ENCODE peak calls at places on chromosomes 13 and 19, in ten cellular contexts. One of them, this sample, is unnamed.

GRCh38 chr19:55579766-55580621 is 654 bp downstream of the ZNF579 start:
- ATAC-seq in T-helper 17 cell: peak
- ATAC-seq in activated CD8-positive, alpha-beta T cell treated with anti-CD3 and anti-CD28 coated beads, Interleukin-2, amount 10 ng/mL, durations not matched to agents 7 days and 5 days: peak
- ATAC-seq in mucosa of descending colon: peak
- ATAC-seq in omental fat pad: peak
- ATAC-seq in activated T-helper 17 cell treated with anti-CD3 and anti-CD28 coated beads, Interleukin-2, amount 50 U/mL, for 72 hours: peak
- ATAC-seq in sciatic nerve: peak
- ATAC-seq in SK-N-SH treated with all-trans-retinoic acid at 6 μM for 48 hours: peak
- ATAC-seq in pancreas: peak
- ATAC-seq in HCT116: peak
- ATAC-seq in this sample: peak

GRCh38 chr13:47415048-47415447 is 518.2 kb upstream of the HTR2A start:
- ATAC-seq in T-helper 17 cell: no peak
- ATAC-seq in HCT116: no peak
- ATAC-seq in pancreas: no peak
- ATAC-seq in SK-N-SH treated with all-trans-retinoic acid at 6 μM for 48 hours: no peak
- ATAC-seq in sciatic nerve: no peak
- ATAC-seq in activated CD8-positive, alpha-beta T cell treated with anti-CD3 and anti-CD28 coated beads, Interleukin-2, amount 10 ng/mL, durations not matched to agents 7 days and 5 days: no peak
- ATAC-seq in omental fat pad: no peak
- ATAC-seq in activated T-helper 17 cell treated with anti-CD3 and anti-CD28 coated beads, Interleukin-2, amount 50 U/mL, for 72 hours: no peak
- ATAC-seq in mucosa of descending colon: no peak
- ATAC-seq in this sample: no peak

GRCh38 chr19:51594774-51595109 is 23.7 kb downstream of the ZNF175 start:
- ATAC-seq in omental fat pad: no peak
- ATAC-seq in T-helper 17 cell: no peak
- ATAC-seq in activated CD8-positive, alpha-beta T cell treated with anti-CD3 and anti-CD28 coated beads, Interleukin-2, amount 10 ng/mL, durations not matched to agents 7 days and 5 days: peak
- ATAC-seq in SK-N-SH treated with all-trans-retinoic acid at 6 μM for 48 hours: peak
- ATAC-seq in sciatic nerve: peak
- ATAC-seq in activated T-helper 17 cell treated with anti-CD3 and anti-CD28 coated beads, Interleukin-2, amount 50 U/mL, for 72 hours: peak
- ATAC-seq in HCT116: no peak
- ATAC-seq in mucosa of descending colon: peak
- ATAC-seq in pancreas: peak
- ATAC-seq in this sample: peak

GRCh38 chr19:29120471-29120870 is 92.5 kb downstream of the UQCRFS1 start:
- ATAC-seq in pancreas: no peak
- ATAC-seq in omental fat pad: no peak
- ATAC-seq in sciatic nerve: no peak
- ATAC-seq in mucosa of descending colon: no peak
- ATAC-seq in activated CD8-positive, alpha-beta T cell treated with anti-CD3 and anti-CD28 coated beads, Interleukin-2, amount 10 ng/mL, durations not matched to agents 7 days and 5 days: no peak
- ATAC-seq in activated T-helper 17 cell treated with anti-CD3 and anti-CD28 coated beads, Interleukin-2, amount 50 U/mL, for 72 hours: no peak
- ATAC-seq in SK-N-SH treated with all-trans-retinoic acid at 6 μM for 48 hours: no peak
- ATAC-seq in T-helper 17 cell: no peak
- ATAC-seq in HCT116: no peak
- ATAC-seq in this sample: no peak

GRCh38 chr19:2456301-2456570 is 523 bp downstream of the LMNB2 start:
- ATAC-seq in SK-N-SH treated with all-trans-retinoic acid at 6 μM for 48 hours: no peak
- ATAC-seq in sciatic nerve: peak
- ATAC-seq in omental fat pad: peak
- ATAC-seq in activated T-helper 17 cell treated with anti-CD3 and anti-CD28 coated beads, Interleukin-2, amount 50 U/mL, for 72 hours: no peak
- ATAC-seq in pancreas: no peak
- ATAC-seq in T-helper 17 cell: no peak
- ATAC-seq in HCT116: peak
- ATAC-seq in activated CD8-positive, alpha-beta T cell treated with anti-CD3 and anti-CD28 coated beads, Interleukin-2, amount 10 ng/mL, durations not matched to agents 7 days and 5 days: peak
- ATAC-seq in mucosa of descending colon: no peak
- ATAC-seq in this sample: no peak

GRCh38 chr19:11446652-11447301 is 11.3 kb downstream of the PRKCSH start:
- ATAC-seq in SK-N-SH treated with all-trans-retinoic acid at 6 μM for 48 hours: peak
- ATAC-seq in activated CD8-positive, alpha-beta T cell treated with anti-CD3 and anti-CD28 coated beads, Interleukin-2, amount 10 ng/mL, durations not matched to agents 7 days and 5 days: peak
- ATAC-seq in mucosa of descending colon: peak
- ATAC-seq in T-helper 17 cell: peak
- ATAC-seq in HCT116: peak
- ATAC-seq in pancreas: peak
- ATAC-seq in omental fat pad: peak
- ATAC-seq in sciatic nerve: peak
- ATAC-seq in activated T-helper 17 cell treated with anti-CD3 and anti-CD28 coated beads, Interleukin-2, amount 50 U/mL, for 72 hours: peak
- ATAC-seq in this sample: no peak

GRCh38 chr13:73514208-73514607 is 455.4 kb downstream of the KLF5 start:
- ATAC-seq in sciatic nerve: no peak
- ATAC-seq in T-helper 17 cell: no peak
- ATAC-seq in activated T-helper 17 cell treated with anti-CD3 and anti-CD28 coated beads, Interleukin-2, amount 50 U/mL, for 72 hours: no peak
- ATAC-seq in pancreas: no peak
- ATAC-seq in mucosa of descending colon: no peak
- ATAC-seq in SK-N-SH treated with all-trans-retinoic acid at 6 μM for 48 hours: no peak
- ATAC-seq in HCT116: no peak
- ATAC-seq in omental fat pad: no peak
- ATAC-seq in activated CD8-positive, alpha-beta T cell treated with anti-CD3 and anti-CD28 coated beads, Interleukin-2, amount 10 ng/mL, durations not matched to agents 7 days and 5 days: no peak
- ATAC-seq in this sample: no peak

GRCh38 chr13:113887700-113888201 is 23.9 kb upstream of the GAS6 start:
- ATAC-seq in omental fat pad: no peak
- ATAC-seq in pancreas: no peak
- ATAC-seq in activated CD8-positive, alpha-beta T cell treated with anti-CD3 and anti-CD28 coated beads, Interleukin-2, amount 10 ng/mL, durations not matched to agents 7 days and 5 days: no peak
- ATAC-seq in mucosa of descending colon: peak
- ATAC-seq in SK-N-SH treated with all-trans-retinoic acid at 6 μM for 48 hours: no peak
- ATAC-seq in HCT116: no peak
- ATAC-seq in sciatic nerve: peak
- ATAC-seq in T-helper 17 cell: no peak
- ATAC-seq in activated T-helper 17 cell treated with anti-CD3 and anti-CD28 coated beads, Interleukin-2, amount 50 U/mL, for 72 hours: no peak
- ATAC-seq in this sample: no peak

GRCh38 chr13:80048030-80048429 is 292.9 kb downstream of the SPRY2 start:
- ATAC-seq in sciatic nerve: no peak
- ATAC-seq in SK-N-SH treated with all-trans-retinoic acid at 6 μM for 48 hours: peak
- ATAC-seq in pancreas: no peak
- ATAC-seq in activated T-helper 17 cell treated with anti-CD3 and anti-CD28 coated beads, Interleukin-2, amount 50 U/mL, for 72 hours: no peak
- ATAC-seq in omental fat pad: no peak
- ATAC-seq in activated CD8-positive, alpha-beta T cell treated with anti-CD3 and anti-CD28 coated beads, Interleukin-2, amount 10 ng/mL, durations not matched to agents 7 days and 5 days: no peak
- ATAC-seq in mucosa of descending colon: no peak
- ATAC-seq in HCT116: no peak
- ATAC-seq in T-helper 17 cell: no peak
- ATAC-seq in this sample: no peak

GRCh38 chr13:48749699-48750473 is 96.2 kb downstream of the CYSLTR2 start:
- ATAC-seq in HCT116: peak
- ATAC-seq in mucosa of descending colon: peak
- ATAC-seq in pancreas: peak
- ATAC-seq in T-helper 17 cell: peak
- ATAC-seq in SK-N-SH treated with all-trans-retinoic acid at 6 μM for 48 hours: peak
- ATAC-seq in activated T-helper 17 cell treated with anti-CD3 and anti-CD28 coated beads, Interleukin-2, amount 50 U/mL, for 72 hours: peak
- ATAC-seq in activated CD8-positive, alpha-beta T cell treated with anti-CD3 and anti-CD28 coated beads, Interleukin-2, amount 10 ng/mL, durations not matched to agents 7 days and 5 days: peak
- ATAC-seq in sciatic nerve: peak
- ATAC-seq in omental fat pad: peak
- ATAC-seq in this sample: peak

GRCh38 chr13:20340759-20341161 is 108.6 kb upstream of the GJB6 start:
- ATAC-seq in T-helper 17 cell: no peak
- ATAC-seq in sciatic nerve: peak
- ATAC-seq in activated T-helper 17 cell treated with anti-CD3 and anti-CD28 coated beads, Interleukin-2, amount 50 U/mL, for 72 hours: no peak
- ATAC-seq in HCT116: no peak
- ATAC-seq in SK-N-SH treated with all-trans-retinoic acid at 6 μM for 48 hours: peak
- ATAC-seq in pancreas: no peak
- ATAC-seq in mucosa of descending colon: no peak
- ATAC-seq in omental fat pad: peak
- ATAC-seq in activated CD8-positive, alpha-beta T cell treated with anti-CD3 and anti-CD28 coated beads, Interleukin-2, amount 10 ng/mL, durations not matched to agents 7 days and 5 days: no peak
- ATAC-seq in this sample: no peak

GRCh38 chr19:52200044-52200443 is 10.2 kb downstream of the PPP2R1A start:
- ATAC-seq in activated CD8-positive, alpha-beta T cell treated with anti-CD3 and anti-CD28 coated beads, Interleukin-2, amount 10 ng/mL, durations not matched to agents 7 days and 5 days: no peak
- ATAC-seq in omental fat pad: peak
- ATAC-seq in sciatic nerve: peak
- ATAC-seq in mucosa of descending colon: peak
- ATAC-seq in activated T-helper 17 cell treated with anti-CD3 and anti-CD28 coated beads, Interleukin-2, amount 50 U/mL, for 72 hours: peak
- ATAC-seq in T-helper 17 cell: no peak
- ATAC-seq in SK-N-SH treated with all-trans-retinoic acid at 6 μM for 48 hours: peak
- ATAC-seq in HCT116: no peak
- ATAC-seq in pancreas: no peak
- ATAC-seq in this sample: no peak

GRCh38 chr19:15290149-15290548 is 42.2 kb downstream of the BRD4 start:
- ATAC-seq in activated CD8-positive, alpha-beta T cell treated with anti-CD3 and anti-CD28 coated beads, Interleukin-2, amount 10 ng/mL, durations not matched to agents 7 days and 5 days: no peak
- ATAC-seq in SK-N-SH treated with all-trans-retinoic acid at 6 μM for 48 hours: no peak
- ATAC-seq in omental fat pad: no peak
- ATAC-seq in activated T-helper 17 cell treated with anti-CD3 and anti-CD28 coated beads, Interleukin-2, amount 50 U/mL, for 72 hours: no peak
- ATAC-seq in T-helper 17 cell: no peak
- ATAC-seq in pancreas: no peak
- ATAC-seq in HCT116: no peak
- ATAC-seq in sciatic nerve: no peak
- ATAC-seq in mucosa of descending colon: no peak
- ATAC-seq in this sample: no peak

GRCh38 chr13:95788100-95788463 is 111.1 kb downstream of the DNAJC3 start:
- ATAC-seq in pancreas: peak
- ATAC-seq in mucosa of descending colon: peak
- ATAC-seq in omental fat pad: no peak
- ATAC-seq in sciatic nerve: no peak
- ATAC-seq in activated CD8-positive, alpha-beta T cell treated with anti-CD3 and anti-CD28 coated beads, Interleukin-2, amount 10 ng/mL, durations not matched to agents 7 days and 5 days: no peak
- ATAC-seq in SK-N-SH treated with all-trans-retinoic acid at 6 μM for 48 hours: no peak
- ATAC-seq in activated T-helper 17 cell treated with anti-CD3 and anti-CD28 coated beads, Interleukin-2, amount 50 U/mL, for 72 hours: no peak
- ATAC-seq in T-helper 17 cell: no peak
- ATAC-seq in HCT116: no peak
- ATAC-seq in this sample: no peak

GRCh38 chr13:33509642-33510229 is 224.2 kb upstream of the STARD13 start:
- ATAC-seq in mucosa of descending colon: peak
- ATAC-seq in HCT116: no peak
- ATAC-seq in activated CD8-positive, alpha-beta T cell treated with anti-CD3 and anti-CD28 coated beads, Interleukin-2, amount 10 ng/mL, durations not matched to agents 7 days and 5 days: no peak
- ATAC-seq in pancreas: peak
- ATAC-seq in sciatic nerve: peak
- ATAC-seq in T-helper 17 cell: no peak
- ATAC-seq in SK-N-SH treated with all-trans-retinoic acid at 6 μM for 48 hours: peak
- ATAC-seq in activated T-helper 17 cell treated with anti-CD3 and anti-CD28 coated beads, Interleukin-2, amount 50 U/mL, for 72 hours: no peak
- ATAC-seq in omental fat pad: peak
- ATAC-seq in this sample: no peak

GRCh38 chr19:51282335-51282734 is 29.1 kb upstream of the IGLON5 start:
- ATAC-seq in T-helper 17 cell: no peak
- ATAC-seq in omental fat pad: no peak
- ATAC-seq in SK-N-SH treated with all-trans-retinoic acid at 6 μM for 48 hours: no peak
- ATAC-seq in HCT116: no peak
- ATAC-seq in activated T-helper 17 cell treated with anti-CD3 and anti-CD28 coated beads, Interleukin-2, amount 50 U/mL, for 72 hours: no peak
- ATAC-seq in sciatic nerve: no peak
- ATAC-seq in activated CD8-positive, alpha-beta T cell treated with anti-CD3 and anti-CD28 coated beads, Interleukin-2, amount 10 ng/mL, durations not matched to agents 7 days and 5 days: no peak
- ATAC-seq in pancreas: no peak
- ATAC-seq in mucosa of descending colon: no peak
- ATAC-seq in this sample: no peak

GRCh38 chr13:45372189-45373115 is 31.5 kb upstream of the TPT1 start:
- ATAC-seq in activated CD8-positive, alpha-beta T cell treated with anti-CD3 and anti-CD28 coated beads, Interleukin-2, amount 10 ng/mL, durations not matched to agents 7 days and 5 days: no peak
- ATAC-seq in mucosa of descending colon: peak
- ATAC-seq in sciatic nerve: peak
- ATAC-seq in HCT116: no peak
- ATAC-seq in omental fat pad: no peak
- ATAC-seq in SK-N-SH treated with all-trans-retinoic acid at 6 μM for 48 hours: peak
- ATAC-seq in pancreas: no peak
- ATAC-seq in T-helper 17 cell: no peak
- ATAC-seq in activated T-helper 17 cell treated with anti-CD3 and anti-CD28 coated beads, Interleukin-2, amount 50 U/mL, for 72 hours: no peak
- ATAC-seq in this sample: no peak

GRCh38 chr19:42201489-42202289 is 15.8 kb downstream of the DEDD2 start:
- ATAC-seq in SK-N-SH treated with all-trans-retinoic acid at 6 μM for 48 hours: no peak
- ATAC-seq in sciatic nerve: peak
- ATAC-seq in mucosa of descending colon: peak
- ATAC-seq in omental fat pad: peak
- ATAC-seq in pancreas: no peak
- ATAC-seq in HCT116: no peak
- ATAC-seq in activated T-helper 17 cell treated with anti-CD3 and anti-CD28 coated beads, Interleukin-2, amount 50 U/mL, for 72 hours: peak
- ATAC-seq in activated CD8-positive, alpha-beta T cell treated with anti-CD3 and anti-CD28 coated beads, Interleukin-2, amount 10 ng/mL, durations not matched to agents 7 days and 5 days: peak
- ATAC-seq in T-helper 17 cell: peak
- ATAC-seq in this sample: peak

GRCh38 chr13:33312150-33312908 is 26.8 kb upstream of the STARD13 start:
- ATAC-seq in SK-N-SH treated with all-trans-retinoic acid at 6 μM for 48 hours: no peak
- ATAC-seq in mucosa of descending colon: no peak
- ATAC-seq in activated CD8-positive, alpha-beta T cell treated with anti-CD3 and anti-CD28 coated beads, Interleukin-2, amount 10 ng/mL, durations not matched to agents 7 days and 5 days: no peak
- ATAC-seq in HCT116: no peak
- ATAC-seq in sciatic nerve: peak
- ATAC-seq in activated T-helper 17 cell treated with anti-CD3 and anti-CD28 coated beads, Interleukin-2, amount 50 U/mL, for 72 hours: no peak
- ATAC-seq in pancreas: no peak
- ATAC-seq in T-helper 17 cell: no peak
- ATAC-seq in omental fat pad: no peak
- ATAC-seq in this sample: no peak

GRCh38 chr19:51552996-51553725 is 17.9 kb upstream of the ZNF175 start:
- ATAC-seq in SK-N-SH treated with all-trans-retinoic acid at 6 μM for 48 hours: peak
- ATAC-seq in omental fat pad: no peak
- ATAC-seq in pancreas: no peak
- ATAC-seq in T-helper 17 cell: no peak
- ATAC-seq in activated T-helper 17 cell treated with anti-CD3 and anti-CD28 coated beads, Interleukin-2, amount 50 U/mL, for 72 hours: no peak
- ATAC-seq in sciatic nerve: no peak
- ATAC-seq in mucosa of descending colon: peak
- ATAC-seq in HCT116: peak
- ATAC-seq in activated CD8-positive, alpha-beta T cell treated with anti-CD3 and anti-CD28 coated beads, Interleukin-2, amount 10 ng/mL, durations not matched to agents 7 days and 5 days: no peak
- ATAC-seq in this sample: no peak

GRCh38 chr13:24142453-24142852 is 18.1 kb upstream of the SPATA13 start:
- ATAC-seq in mucosa of descending colon: no peak
- ATAC-seq in pancreas: no peak
- ATAC-seq in T-helper 17 cell: no peak
- ATAC-seq in sciatic nerve: no peak
- ATAC-seq in activated CD8-positive, alpha-beta T cell treated with anti-CD3 and anti-CD28 coated beads, Interleukin-2, amount 10 ng/mL, durations not matched to agents 7 days and 5 days: no peak
- ATAC-seq in activated T-helper 17 cell treated with anti-CD3 and anti-CD28 coated beads, Interleukin-2, amount 50 U/mL, for 72 hours: no peak
- ATAC-seq in HCT116: no peak
- ATAC-seq in SK-N-SH treated with all-trans-retinoic acid at 6 μM for 48 hours: no peak
- ATAC-seq in omental fat pad: no peak
- ATAC-seq in this sample: no peak

GRCh38 chr13:96984061-96984508 is 10.2 kb downstream of the OXGR1 start:
- ATAC-seq in T-helper 17 cell: peak
- ATAC-seq in omental fat pad: no peak
- ATAC-seq in activated CD8-positive, alpha-beta T cell treated with anti-CD3 and anti-CD28 coated beads, Interleukin-2, amount 10 ng/mL, durations not matched to agents 7 days and 5 days: peak
- ATAC-seq in activated T-helper 17 cell treated with anti-CD3 and anti-CD28 coated beads, Interleukin-2, amount 50 U/mL, for 72 hours: peak
- ATAC-seq in HCT116: peak
- ATAC-seq in SK-N-SH treated with all-trans-retinoic acid at 6 μM for 48 hours: peak
- ATAC-seq in sciatic nerve: peak
- ATAC-seq in mucosa of descending colon: peak
- ATAC-seq in pancreas: peak
- ATAC-seq in this sample: peak

GRCh38 chr13:45500492-45501174 is 35.9 kb downstream of the COG3 start:
- ATAC-seq in SK-N-SH treated with all-trans-retinoic acid at 6 μM for 48 hours: peak
- ATAC-seq in T-helper 17 cell: no peak
- ATAC-seq in mucosa of descending colon: no peak
- ATAC-seq in activated CD8-positive, alpha-beta T cell treated with anti-CD3 and anti-CD28 coated beads, Interleukin-2, amount 10 ng/mL, durations not matched to agents 7 days and 5 days: no peak
- ATAC-seq in activated T-helper 17 cell treated with anti-CD3 and anti-CD28 coated beads, Interleukin-2, amount 50 U/mL, for 72 hours: no peak
- ATAC-seq in pancreas: no peak
- ATAC-seq in omental fat pad: no peak
- ATAC-seq in HCT116: peak
- ATAC-seq in sciatic nerve: peak
- ATAC-seq in this sample: no peak

GRCh38 chr19:38429055-38429810 is 3.2 kb upstream of the RASGRP4 start:
- ATAC-seq in pancreas: no peak
- ATAC-seq in HCT116: no peak
- ATAC-seq in omental fat pad: no peak
- ATAC-seq in mucosa of descending colon: no peak
- ATAC-seq in T-helper 17 cell: no peak
- ATAC-seq in activated T-helper 17 cell treated with anti-CD3 and anti-CD28 coated beads, Interleukin-2, amount 50 U/mL, for 72 hours: peak
- ATAC-seq in sciatic nerve: no peak
- ATAC-seq in SK-N-SH treated with all-trans-retinoic acid at 6 μM for 48 hours: no peak
- ATAC-seq in activated CD8-positive, alpha-beta T cell treated with anti-CD3 and anti-CD28 coated beads, Interleukin-2, amount 10 ng/mL, durations not matched to agents 7 days and 5 days: peak
- ATAC-seq in this sample: peak

GRCh38 chr13:99626461-99627082 is 125.3 kb downstream of the TM9SF2 start:
- ATAC-seq in pancreas: no peak
- ATAC-seq in sciatic nerve: peak
- ATAC-seq in SK-N-SH treated with all-trans-retinoic acid at 6 μM for 48 hours: peak
- ATAC-seq in omental fat pad: peak
- ATAC-seq in mucosa of descending colon: no peak
- ATAC-seq in activated T-helper 17 cell treated with anti-CD3 and anti-CD28 coated beads, Interleukin-2, amount 50 U/mL, for 72 hours: no peak
- ATAC-seq in HCT116: peak
- ATAC-seq in activated CD8-positive, alpha-beta T cell treated with anti-CD3 and anti-CD28 coated beads, Interleukin-2, amount 10 ng/mL, durations not matched to agents 7 days and 5 days: no peak
- ATAC-seq in T-helper 17 cell: no peak
- ATAC-seq in this sample: no peak

GRCh38 chr19:12162513-12162881 is 399 bp upstream of the ZNF136 start:
- ATAC-seq in sciatic nerve: no peak
- ATAC-seq in activated T-helper 17 cell treated with anti-CD3 and anti-CD28 coated beads, Interleukin-2, amount 50 U/mL, for 72 hours: peak
- ATAC-seq in activated CD8-positive, alpha-beta T cell treated with anti-CD3 and anti-CD28 coated beads, Interleukin-2, amount 10 ng/mL, durations not matched to agents 7 days and 5 days: no peak
- ATAC-seq in HCT116: no peak
- ATAC-seq in T-helper 17 cell: peak
- ATAC-seq in mucosa of descending colon: peak
- ATAC-seq in omental fat pad: no peak
- ATAC-seq in SK-N-SH treated with all-trans-retinoic acid at 6 μM for 48 hours: no peak
- ATAC-seq in pancreas: no peak
- ATAC-seq in this sample: no peak

GRCh38 chr19:46453661-46454060 is 17.7 kb downstream of the PNMA8A start:
- ATAC-seq in HCT116: no peak
- ATAC-seq in sciatic nerve: no peak
- ATAC-seq in T-helper 17 cell: no peak
- ATAC-seq in pancreas: no peak
- ATAC-seq in omental fat pad: no peak
- ATAC-seq in activated CD8-positive, alpha-beta T cell treated with anti-CD3 and anti-CD28 coated beads, Interleukin-2, amount 10 ng/mL, durations not matched to agents 7 days and 5 days: no peak
- ATAC-seq in SK-N-SH treated with all-trans-retinoic acid at 6 μM for 48 hours: no peak
- ATAC-seq in activated T-helper 17 cell treated with anti-CD3 and anti-CD28 coated beads, Interleukin-2, amount 50 U/mL, for 72 hours: no peak
- ATAC-seq in mucosa of descending colon: no peak
- ATAC-seq in this sample: no peak

GRCh38 chr19:10544753-10545251 is 1.1 kb downstream of the ATG4D start:
- ATAC-seq in omental fat pad: no peak
- ATAC-seq in sciatic nerve: no peak
- ATAC-seq in pancreas: no peak
- ATAC-seq in SK-N-SH treated with all-trans-retinoic acid at 6 μM for 48 hours: no peak
- ATAC-seq in mucosa of descending colon: no peak
- ATAC-seq in activated CD8-positive, alpha-beta T cell treated with anti-CD3 and anti-CD28 coated beads, Interleukin-2, amount 10 ng/mL, durations not matched to agents 7 days and 5 days: no peak
- ATAC-seq in T-helper 17 cell: no peak
- ATAC-seq in HCT116: no peak
- ATAC-seq in activated T-helper 17 cell treated with anti-CD3 and anti-CD28 coated beads, Interleukin-2, amount 50 U/mL, for 72 hours: no peak
- ATAC-seq in this sample: no peak

This sample was measured in stimulated activated memory B cell treated with anti-CD40 and anti-IgM and Interleukin-4, amounts not matched to agents 10 μg/mL and 1 μg/mL and 100 μg/mL, for 72 hours.